ENCODE peak calls at places on chromosomes 6 and 20, in seven cellular contexts. Y is ovary, Q is omental fat pad, S is GM12864, T is HCT116, P is GM13976, N is D721Med. K is an unnamed sample.

GRCh38 chr6:88499845-88500699 is 333.9 kb upstream of the CNR1 start:
- DNase-seq in Y (no peak), Q (no peak), S (no peak), T (no peak), P (peak), N (no peak), K (peak)

GRCh38 chr6:151325075-151326050 is 66.0 kb downstream of the ZBTB2 start:
- DNase-seq in Y (peak), Q (peak), S (no peak), T (peak), P (no peak), N (no peak), K (no peak)

GRCh38 chr6:83044211-83044768 is 21.4 kb downstream of the UBE3D start:
- DNase-seq in Y (no peak), Q (no peak), S (no peak), T (no peak), P (no peak), N (no peak), K (no peak)

GRCh38 chr6:43204271-43205105 is 22.5 kb downstream of the CUL9 start:
- DNase-seq in Y (no peak), Q (no peak), S (no peak), T (no peak), P (no peak), N (no peak), K (no peak)

GRCh38 chr6:110864816-110865215 is 9.8 kb upstream of the AMD1 start:
- DNase-seq in Y (no peak), Q (no peak), S (no peak), T (no peak), P (no peak), N (no peak), K (no peak)

GRCh38 chr6:170443151-170443662 is 109.9 kb downstream of the PSMB1 start:
- DNase-seq in Y (no peak), Q (no peak), S (no peak), T (no peak), P (no peak), N (no peak), K (no peak)

GRCh38 chr6:34021839-34022190 is 124.1 kb downstream of the GRM4 start:
- DNase-seq in Y (no peak), Q (no peak), S (no peak), T (no peak), P (no peak), N (no peak), K (no peak)

GRCh38 chr20:37378785-37379598 is 33.1 kb downstream of the SRC start:
- DNase-seq in Y (peak), Q (no peak), S (no peak), T (peak), P (no peak), N (no peak), K (no peak)

GRCh38 chr20:41231850-41232249 is 85.7 kb downstream of the ZHX3 start:
- DNase-seq in Y (no peak), Q (no peak), S (no peak), T (no peak), P (no peak), N (no peak), K (no peak)

GRCh38 chr20:40941023-40941655 is 87.5 kb upstream of the TOP1 start:
- DNase-seq in Y (no peak), Q (no peak), S (peak), T (no peak), P (no peak), N (no peak), K (no peak)

GRCh38 chr20:63828951-63829350 is 2.1 kb downstream of the ZBTB46 start:
- DNase-seq in Y (no peak), Q (no peak), S (no peak), T (no peak), P (no peak), N (no peak), K (no peak)

GRCh38 chr6:20661721-20662120 is 127.5 kb downstream of the CDKAL1 start:
- DNase-seq in Y (no peak), Q (no peak), S (no peak), T (no peak), P (no peak), N (no peak), K (no peak)

GRCh38 chr20:41574802-41575389 is 43.3 kb downstream of the CHD6 start:
- DNase-seq in Y (no peak), Q (no peak), S (no peak), T (no peak), P (no peak), N (no peak), K (no peak)

GRCh38 chr6:4678506-4679300 is 97.5 kb upstream of the CDYL start:
- DNase-seq in Y (no peak), Q (no peak), S (no peak), T (no peak), P (no peak), N (no peak), K (no peak)

GRCh38 chr6:137927777-137928218 is 60.7 kb downstream of the TNFAIP3 start:
- DNase-seq in Y (no peak), Q (no peak), S (peak), T (no peak), P (peak), N (no peak), K (peak)

GRCh38 chr6:79526897-79527296 is 10.3 kb downstream of the LCA5 start:
- DNase-seq in Y (no peak), Q (no peak), S (no peak), T (no peak), P (no peak), N (no peak), K (no peak)

GRCh38 chr6:158996863-158997262 is 3.1 kb downstream of the RSPH3 start:
- DNase-seq in Y (no peak), Q (no peak), S (no peak), T (no peak), P (no peak), N (no peak), K (no peak)

GRCh38 chr6:39100358-39100757 is 14.6 kb downstream of the SAYSD1 start:
- DNase-seq in Y (no peak), Q (no peak), S (no peak), T (no peak), P (no peak), N (no peak), K (no peak)

GRCh38 chr20:46316984-46317684 is 8.8 kb upstream of the CDH22 start:
- DNase-seq in Y (no peak), Q (no peak), S (no peak), T (no peak), P (no peak), N (no peak), K (no peak)

GRCh38 chr6:31037692-31038091 is 27.4 kb downstream of the MUC22 start:
- DNase-seq in Y (no peak), Q (no peak), S (no peak), T (no peak), P (no peak), N (no peak), K (no peak)

GRCh38 chr6:109236140-109237081 is 141.1 kb downstream of the CEP57L1 start:
- DNase-seq in Y (no peak), Q (no peak), S (peak), T (no peak), P (peak), N (peak), K (peak)

DNA sequence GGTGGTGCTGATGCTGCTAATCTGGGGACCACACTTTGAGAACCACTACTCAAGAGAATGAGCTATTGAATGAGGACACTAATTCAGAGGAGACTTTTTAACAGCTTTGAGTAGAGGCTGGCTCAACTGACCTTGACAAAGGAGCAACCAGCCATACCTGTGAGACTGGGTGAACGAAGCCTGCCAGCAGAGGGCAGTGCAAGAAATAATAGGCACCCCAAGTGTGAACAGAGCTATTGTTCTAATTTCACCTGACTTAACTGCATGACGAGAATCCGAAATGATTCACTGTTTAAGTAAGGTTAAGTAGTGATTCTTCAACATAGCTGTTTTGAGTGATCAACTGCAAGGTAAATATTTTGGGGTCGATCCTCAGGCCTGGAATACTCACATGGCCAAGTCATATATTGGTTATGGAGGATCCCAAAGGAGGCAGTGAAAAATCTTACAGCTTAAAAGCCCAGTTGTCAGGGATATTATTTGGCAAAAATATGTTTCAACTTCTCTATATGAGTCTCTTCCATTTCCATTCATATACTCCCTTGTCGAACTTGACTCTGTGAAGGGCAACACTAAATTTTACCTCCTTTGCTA is 550.5 kb upstream of the MARCKS start:
- DNase-seq in Y (peak), Q (peak), S (peak), T (peak), P (peak), N (no peak), K (peak)
- TF ChIP-seq CTCF in Y (peak), Q (no peak), S (peak), T (peak), P (peak), N (peak), K (peak)

GRCh38 chr6:106325336-106326178 is at the start of gene ATG5:
- DNase-seq in Y (peak), Q (peak), S (peak), T (peak), P (peak), N (peak), K (peak)
- TF ChIP-seq CTCF in Y (peak), Q (no peak), S (no peak), T (no peak), P (no peak), N (no peak), K (no peak)

GRCh38 chr20:59743767-59744485 is 139.6 kb downstream of the PHACTR3 start:
- DNase-seq in Y (no peak), Q (no peak), S (no peak), T (peak), P (no peak), N (no peak), K (no peak)
- TF ChIP-seq CTCF in Y (no peak), Q (no peak), S (peak), T (peak), P (no peak), N (no peak), K (no peak)

GRCh38 chr20:33515569-33516216 is 25.8 kb downstream of the CBFA2T2 start:
- DNase-seq in Y (no peak), Q (no peak), S (no peak), T (no peak), P (no peak), N (no peak), K (no peak)
- TF ChIP-seq CTCF in Y (no peak), Q (no peak), S (peak), T (peak), P (no peak), N (peak), K (no peak)

GRCh38 chr6:71288228-71289038 is at the start of gene OGFRL1:
- DNase-seq in Y (peak), Q (peak), S (no peak), T (no peak), P (peak), N (peak), K (peak)
- TF ChIP-seq CTCF in Y (peak), Q (no peak), S (no peak), T (no peak), P (peak), N (no peak), K (peak)

GRCh38 chr6:29750709-29751108 is 27.5 kb downstream of the HLA-F start:
- DNase-seq in Y (no peak), Q (no peak), S (no peak), T (no peak), P (no peak), N (no peak), K (no peak)

GRCh38 chr6:29746846-29747687 is 23.8 kb downstream of the HLA-F start:
- DNase-seq in Y (no peak), Q (no peak), S (no peak), T (no peak), P (no peak), N (no peak), K (no peak)

GRCh38 chr6:29749668-29750067 is 26.4 kb downstream of the HLA-F start:
- DNase-seq in Y (no peak), Q (no peak), S (no peak), T (no peak), P (no peak), N (no peak), K (peak)

GRCh38 chr6:29747688-29748250 is 24.5 kb downstream of the HLA-F start:
- DNase-seq in Y (no peak), Q (no peak), S (no peak), T (no peak), P (peak), N (no peak), K (peak)

GRCh38 chr6:29748391-29749352 is 25.4 kb downstream of the HLA-F start:
- DNase-seq in Y (peak), Q (peak), S (peak), T (peak), P (peak), N (no peak), K (peak)
- TF ChIP-seq CTCF in Y (no peak), Q (no peak), S (no peak), T (no peak), P (no peak), N (no peak), K (no peak)

GRCh38 chr20:59902470-59902869 is 31.0 kb downstream of the SYCP2 start:
- DNase-seq in Y (no peak), Q (no peak), S (no peak), T (no peak), P (no peak), N (no peak), K (no peak)
- TF ChIP-seq CTCF in Y (no peak), Q (no peak), S (no peak), T (no peak), P (no peak), N (no peak), K (no peak)

GRCh38 chr6:8670792-8671191 is 235.4 kb upstream of the SLC35B3 start:
- DNase-seq in Y (no peak), Q (no peak), S (no peak), T (no peak), P (no peak), N (no peak), K (no peak)
- TF ChIP-seq CTCF in Y (no peak), Q (no peak), S (no peak), T (no peak), P (no peak), N (no peak), K (no peak)

GRCh38 chr20:4814696-4815252 is 93.1 kb downstream of the PRND start:
- DNase-seq in Y (peak), Q (no peak), S (no peak), T (no peak), P (peak), N (no peak), K (peak)
- TF ChIP-seq CTCF in Y (no peak), Q (no peak), S (no peak), T (no peak), P (no peak), N (no peak), K (peak)

DNA sequence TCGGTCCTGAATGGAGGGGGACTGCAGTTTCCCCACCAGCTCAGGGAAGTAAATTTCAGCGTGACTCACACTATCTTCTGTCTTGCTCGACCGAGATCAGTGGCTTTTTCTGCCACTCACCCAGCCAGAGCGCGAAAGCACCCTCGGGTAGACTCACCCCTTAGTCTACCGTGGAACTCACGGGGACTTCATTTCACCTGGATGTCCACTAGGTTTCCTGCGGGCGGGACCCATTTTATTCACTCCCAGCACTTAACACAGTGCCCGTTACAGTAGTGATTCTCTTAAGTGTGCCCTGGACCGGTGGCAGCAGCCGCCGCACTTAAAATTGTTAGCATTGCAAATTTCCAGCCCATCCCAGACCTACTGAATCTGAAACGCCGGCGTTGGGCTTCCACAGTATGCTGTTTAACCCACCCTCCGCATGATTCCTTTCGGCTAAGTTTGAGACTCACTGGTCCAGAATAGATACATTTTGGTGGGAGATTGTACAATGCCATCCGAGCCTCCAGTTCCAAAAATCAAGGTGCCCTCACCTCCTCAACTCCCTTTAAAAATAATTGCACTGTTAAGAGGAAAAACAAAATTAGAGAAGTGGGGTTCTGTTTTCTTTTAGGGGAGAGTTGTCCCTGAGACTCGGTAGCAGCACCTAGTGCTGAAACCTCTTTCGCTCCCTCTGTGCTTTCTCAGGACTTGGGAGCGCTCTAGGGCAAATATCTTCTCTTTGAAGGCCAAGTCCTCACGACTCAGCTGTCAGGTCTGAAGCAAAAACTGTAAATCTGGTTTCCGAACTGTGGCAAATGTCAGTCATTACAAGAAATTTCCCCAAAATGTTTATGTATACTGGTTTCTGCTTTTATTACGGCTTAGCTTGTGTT is 1.0 kb downstream of the SMPDL3A start:
- DNase-seq in Y (no peak), Q (no peak), S (no peak), T (no peak), P (peak), N (no peak), K (peak)
- TF ChIP-seq CTCF in Y (no peak), Q (no peak), S (no peak), T (no peak), P (no peak), N (no peak), K (no peak)